ENCODE peak calls at places on chromosomes 12 and 14, in four cellular contexts. One of them, this sample, is unnamed.

GRCh38 chr12:71682466-71682865 is 3.4 kb upstream of the TMEM19 start:
- DNase-seq in BJ: no peak
- DNase-seq in adrenal gland: no peak
- DNase-seq in AG04450: no peak
- DNase-seq in this sample: no peak

GRCh38 chr12:90112668-90113067 is 404.0 kb upstream of the ATP2B1 start:
- DNase-seq in BJ: no peak
- DNase-seq in adrenal gland: no peak
- DNase-seq in AG04450: no peak
- DNase-seq in this sample: no peak

GRCh38 chr14:91888641-91889476 is 21.5 kb upstream of the TC2N start:
- DNase-seq in BJ: no peak
- DNase-seq in adrenal gland: no peak
- DNase-seq in AG04450: no peak
- DNase-seq in this sample: no peak

GRCh38 chr14:97074456-97074855 is 277.3 kb downstream of the VRK1 start:
- DNase-seq in BJ: no peak
- DNase-seq in adrenal gland: no peak
- DNase-seq in AG04450: no peak
- DNase-seq in this sample: no peak

GRCh38 chr14:53151867-53152626 is 1.1 kb downstream of the DDHD1 start:
- DNase-seq in BJ: no peak
- DNase-seq in adrenal gland: peak
- DNase-seq in AG04450: no peak
- DNase-seq in this sample: peak

GRCh38 chr12:40693503-40693863 is 1.2 kb downstream of the CNTN1 start:
- DNase-seq in BJ: no peak
- DNase-seq in adrenal gland: no peak
- DNase-seq in AG04450: no peak
- DNase-seq in this sample: no peak

GRCh38 chr12:18250313-18250916 is 10.9 kb upstream of the PIK3C2G start:
- DNase-seq in BJ: no peak
- DNase-seq in adrenal gland: peak
- DNase-seq in AG04450: peak
- DNase-seq in this sample: peak

GRCh38 chr12:59122784-59123183 is 202.5 kb upstream of the LRIG3 start:
- DNase-seq in BJ: no peak
- DNase-seq in adrenal gland: no peak
- DNase-seq in AG04450: no peak
- DNase-seq in this sample: no peak

GRCh38 chr14:44529026-44529425 is 21.9 kb upstream of the FSCB start:
- DNase-seq in BJ: no peak
- DNase-seq in adrenal gland: no peak
- DNase-seq in AG04450: no peak
- DNase-seq in this sample: no peak

GRCh38 chr12:64633940-64634337 is 23.6 kb downstream of the RASSF3 start:
- DNase-seq in BJ: no peak
- DNase-seq in adrenal gland: peak
- DNase-seq in AG04450: no peak
- DNase-seq in this sample: no peak

GRCh38 chr14:103623883-103624482 is 5.0 kb upstream of the KLC1 start:
- DNase-seq in BJ: no peak
- DNase-seq in adrenal gland: no peak
- DNase-seq in AG04450: no peak
- DNase-seq in this sample: no peak

GRCh38 chr12:27593266-27593665 is 69.3 kb downstream of the PPFIBP1 start:
- DNase-seq in BJ: no peak
- DNase-seq in adrenal gland: no peak
- DNase-seq in AG04450: no peak
- DNase-seq in this sample: no peak

GRCh38 chr14:36271939-36272907 is 48.2 kb downstream of the MBIP start:
- DNase-seq in BJ: no peak
- DNase-seq in adrenal gland: no peak
- DNase-seq in AG04450: no peak
- DNase-seq in this sample: no peak

GRCh38 chr14:23123419-23123818 is 4.4 kb upstream of the CEBPE start:
- DNase-seq in BJ: no peak
- DNase-seq in adrenal gland: peak
- DNase-seq in AG04450: no peak
- DNase-seq in this sample: no peak

GRCh38 chr12:109557809-109558208 is 15.5 kb downstream of the MMAB start:
- DNase-seq in BJ: no peak
- DNase-seq in adrenal gland: no peak
- DNase-seq in AG04450: no peak
- DNase-seq in this sample: no peak

GRCh38 chr12:40248585-40249297 is 23.9 kb downstream of the LRRK2 start:
- DNase-seq in BJ: no peak
- DNase-seq in adrenal gland: no peak
- DNase-seq in AG04450: no peak
- DNase-seq in this sample: no peak

DNA sequence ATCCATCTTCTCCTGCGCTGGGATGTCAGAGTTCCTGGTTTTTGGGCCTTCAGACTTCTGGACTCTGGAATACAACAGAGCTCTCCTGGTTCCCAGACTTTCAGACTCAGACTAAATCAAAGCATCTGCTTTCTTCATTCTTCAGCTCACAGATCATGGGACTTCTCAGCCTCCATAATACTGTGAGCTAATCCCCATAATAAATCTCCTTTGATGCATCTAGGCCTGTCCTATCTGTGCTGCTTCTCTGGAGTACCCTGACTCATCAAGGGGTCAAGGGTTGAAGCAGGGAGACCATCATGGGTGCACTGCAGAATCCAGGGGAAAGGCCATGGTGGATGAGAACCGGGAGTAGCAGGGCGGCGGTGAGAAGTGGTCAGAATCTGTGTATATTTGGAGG is 1094.1 kb upstream of the TMEM132C start:
- DNase-seq in BJ: no peak
- DNase-seq in adrenal gland: no peak
- DNase-seq in AG04450: no peak
- DNase-seq in this sample: no peak
- H3K4me3 ChIP-seq in BJ: no peak
- H3K4me3 ChIP-seq in adrenal gland: no peak
- H3K4me3 ChIP-seq in AG04450: no peak
- H3K4me3 ChIP-seq in this sample: no peak

DNA sequence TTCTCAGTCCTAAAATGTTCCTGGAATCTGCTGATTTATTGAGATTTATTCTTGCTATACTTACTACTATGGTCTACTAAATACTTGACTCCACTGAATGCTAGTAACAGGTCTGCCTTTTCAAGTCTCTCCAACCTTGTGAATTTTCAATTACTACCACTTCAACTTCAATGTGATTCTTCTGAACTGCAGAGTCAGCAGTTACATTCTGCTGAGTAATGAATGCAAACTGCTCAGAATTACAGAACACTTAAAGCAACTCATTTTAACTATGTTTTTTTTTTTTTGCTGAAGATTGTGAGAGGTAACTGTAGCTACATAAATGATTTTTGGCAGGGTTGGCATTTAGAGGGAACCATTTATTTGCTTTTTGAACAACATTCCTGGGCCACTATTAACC is 41.8 kb downstream of the ARF6 start:
- DNase-seq in BJ: no peak
- DNase-seq in adrenal gland: no peak
- DNase-seq in AG04450: no peak
- DNase-seq in this sample: no peak
- TF ChIP-seq CTCF in BJ: no peak
- TF ChIP-seq CTCF in adrenal gland: no peak
- TF ChIP-seq CTCF in AG04450: no peak
- TF ChIP-seq CTCF in this sample: no peak

DNA sequence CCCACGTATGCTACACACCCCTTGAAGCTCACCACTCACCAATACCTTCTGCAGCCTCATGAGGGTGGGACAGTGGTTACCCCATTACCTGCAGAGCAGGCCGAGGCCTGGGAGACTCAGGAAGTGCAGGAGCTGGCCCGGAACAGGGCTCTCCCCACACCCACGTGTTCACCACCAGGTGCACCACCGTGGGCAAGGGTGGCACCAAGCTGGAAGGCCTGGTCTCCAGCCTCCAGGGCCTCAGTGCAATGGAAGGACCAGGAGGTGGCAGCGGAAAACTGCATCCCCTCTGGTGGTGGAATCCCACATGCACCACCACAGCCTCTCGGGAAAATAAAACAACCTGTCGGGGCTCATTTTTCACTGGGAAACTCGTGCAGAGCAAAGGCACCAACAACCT is 36.4 kb downstream of the ITPK1 start:
- DNase-seq in BJ: no peak
- DNase-seq in adrenal gland: no peak
- DNase-seq in AG04450: no peak
- DNase-seq in this sample: no peak
- H3K4me3 ChIP-seq in BJ: no peak
- H3K4me3 ChIP-seq in adrenal gland: no peak
- H3K4me3 ChIP-seq in AG04450: no peak
- H3K4me3 ChIP-seq in this sample: no peak

GRCh38 chr12:69880566-69880965 is 55.5 kb downstream of the MYRFL start:
- DNase-seq in BJ: no peak
- DNase-seq in adrenal gland: no peak
- DNase-seq in AG04450: no peak
- DNase-seq in this sample: no peak
- TF ChIP-seq CTCF in BJ: peak
- TF ChIP-seq CTCF in adrenal gland: no peak
- TF ChIP-seq CTCF in AG04450: no peak
- TF ChIP-seq CTCF in this sample: peak

GRCh38 chr12:57203201-57203600 is 13.4 kb upstream of the NXPH4 start:
- DNase-seq in BJ: no peak
- DNase-seq in adrenal gland: no peak
- DNase-seq in AG04450: no peak
- DNase-seq in this sample: no peak
- H3K4me3 ChIP-seq in BJ: no peak
- H3K4me3 ChIP-seq in adrenal gland: no peak
- H3K4me3 ChIP-seq in AG04450: no peak
- H3K4me3 ChIP-seq in this sample: no peak

DNA sequence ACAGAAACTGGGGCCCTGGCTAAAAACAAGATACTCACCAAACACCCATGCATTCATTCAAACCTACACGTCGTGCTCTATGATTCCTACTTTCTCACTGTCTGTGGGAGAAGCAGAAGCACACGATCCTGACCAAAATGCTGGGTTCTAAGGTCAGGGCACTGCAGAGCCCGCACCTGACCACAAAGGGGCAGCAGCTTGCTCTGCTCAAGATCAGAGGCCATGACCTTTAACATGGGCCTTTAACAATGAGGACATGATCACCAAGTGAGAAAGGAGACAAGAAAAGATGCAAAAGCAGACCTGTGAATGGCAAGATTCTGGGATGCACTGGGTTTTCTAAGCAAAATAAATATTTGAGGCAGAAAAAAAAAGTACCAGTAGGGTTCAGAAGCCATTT is 40.1 kb upstream of the VPS33A start:
- DNase-seq in BJ: no peak
- DNase-seq in adrenal gland: peak
- DNase-seq in AG04450: no peak
- DNase-seq in this sample: no peak
- TF ChIP-seq CTCF in BJ: no peak
- TF ChIP-seq CTCF in adrenal gland: peak
- TF ChIP-seq CTCF in AG04450: no peak
- TF ChIP-seq CTCF in this sample: no peak

GRCh38 chr14:21476925-21477681 is at the start of the genes RAB2B and TOX4:
- DNase-seq in BJ: peak
- DNase-seq in adrenal gland: peak
- DNase-seq in AG04450: peak
- DNase-seq in this sample: peak

GRCh38 chr14:21476526-21476924 is 234 bp downstream of the RAB2B start:
- DNase-seq in BJ: no peak
- DNase-seq in adrenal gland: peak
- DNase-seq in AG04450: no peak
- DNase-seq in this sample: no peak

GRCh38 chr14:21475767-21476525 is 813 bp downstream of the RAB2B start:
- DNase-seq in BJ: no peak
- DNase-seq in adrenal gland: no peak
- DNase-seq in AG04450: no peak
- DNase-seq in this sample: no peak
- H3K4me3 ChIP-seq in BJ: peak
- H3K4me3 ChIP-seq in adrenal gland: peak
- H3K4me3 ChIP-seq in AG04450: peak
- H3K4me3 ChIP-seq in this sample: peak

GRCh38 chr12:754871-755562 is 2.6 kb downstream of the WNK1 start:
- DNase-seq in BJ: no peak
- DNase-seq in adrenal gland: no peak
- DNase-seq in AG04450: peak
- DNase-seq in this sample: peak
- TF ChIP-seq CTCF in BJ: peak
- TF ChIP-seq CTCF in adrenal gland: peak
- TF ChIP-seq CTCF in AG04450: peak
- TF ChIP-seq CTCF in this sample: no peak

This sample was measured in HFF-Myc.